ENCODE peak calls at places on chromosomes 4 and X, in five cellular contexts. F is K562, C is SK-N-SH, X is HepG2, A is GM12878. N is an unnamed sample.

GRCh38 chrX:40283981-40284380 is 186.2 kb upstream of the BCOR start:
- DNase-seq in C (no peak), F (no peak), X (no peak), A (no peak), N (no peak)

GRCh38 chrX:19709812-19710518 is 177.4 kb downstream of the SH3KBP1 start:
- DNase-seq in X (no peak), F (peak), C (no peak), A (no peak), N (no peak)

GRCh38 chr4:103904126-103904525 is 184.3 kb upstream of the TACR3 start:
- DNase-seq in F (no peak), X (no peak), A (no peak), C (no peak), N (no peak)

GRCh38 chr4:3702084-3702521 is 64.1 kb upstream of the ADRA2C start:
- DNase-seq in F (no peak), C (no peak), A (no peak), X (no peak), N (no peak)

GRCh38 chrX:34810364-34810763 is 132.2 kb upstream of the FAM47B start:
- DNase-seq in X (no peak), C (no peak), F (no peak), A (no peak), N (no peak)

GRCh38 chrX:110341189-110342035 is 17.2 kb upstream of the RTL9 start:
- DNase-seq in X (no peak), A (no peak), F (peak), C (no peak), N (no peak)

GRCh38 chrX:74613350-74614192 is 853 bp downstream of the RLIM start:
- DNase-seq in A (no peak), X (peak), C (peak), F (peak), N (no peak)

GRCh38 chrX:105458846-105459245 is 238.4 kb upstream of the TEX13A start:
- DNase-seq in F (no peak), X (no peak), A (no peak), C (no peak), N (no peak)

GRCh38 chr4:37138789-37139188 is 105.8 kb upstream of the NWD2 start:
- DNase-seq in A (no peak), X (no peak), C (no peak), F (no peak), N (no peak)

GRCh38 chr4:186904104-186904503 is 180.4 kb upstream of the FAT1 start:
- DNase-seq in F (no peak), A (no peak), X (peak), C (no peak), N (no peak)

GRCh38 chr4:84151574-84151973 is 347.5 kb downstream of the NKX6-1 start:
- DNase-seq in F (peak), A (no peak), X (no peak), C (no peak), N (no peak)

GRCh38 chrX:20372533-20372932 is 105.8 kb upstream of the RPS6KA3 start:
- DNase-seq in F (no peak), A (no peak), X (no peak), C (no peak), N (no peak)

GRCh38 chr4:99893991-99894981 is at the start of gene LAMTOR3:
- DNase-seq in C (peak), A (peak), X (peak), F (peak), N (peak)

GRCh38 chr4:62816566-62816965 is 1592.7 kb downstream of the TECRL start:
- DNase-seq in F (no peak), A (no peak), X (no peak), C (peak), N (no peak)

GRCh38 chr4:188178806-188179205 is 39.6 kb downstream of the TRIML1 start:
- DNase-seq in C (no peak), A (no peak), X (no peak), F (no peak), N (no peak)

GRCh38 chr4:185589067-185589844 is 53.9 kb upstream of the PDLIM3 start:
- DNase-seq in F (no peak), C (no peak), A (no peak), X (no peak), N (no peak)

GRCh38 chrX:136106920-136107534 is 40.3 kb upstream of the FHL1 start:
- DNase-seq in A (no peak), X (no peak), F (peak), C (no peak), N (no peak)

GRCh38 chr4:150818661-150819060 is 196.4 kb downstream of the LRBA start:
- DNase-seq in A (no peak), X (no peak), F (no peak), C (no peak), N (no peak)

GRCh38 chr4:168605411-168605810 is 108.6 kb downstream of the PALLD start:
- DNase-seq in F (no peak), C (no peak), X (no peak), A (no peak), N (no peak)

GRCh38 chr4:2866891-2867290 is 23.2 kb downstream of the ADD1 start:
- DNase-seq in A (no peak), C (no peak), X (no peak), F (no peak), N (no peak)

GRCh38 chr4:45453258-45453841 is 670.5 kb downstream of the GABRG1 start:
- DNase-seq in A (no peak), C (peak), F (no peak), X (peak), N (no peak)

GRCh38 chr4:3168029-3168428 is 80.9 kb upstream of the MSANTD1 start:
- DNase-seq in C (peak), X (no peak), F (peak), A (peak), N (no peak)

GRCh38 chr4:105944535-105944934 is 49.3 kb downstream of the NPNT start:
- DNase-seq in C (no peak), A (no peak), X (no peak), F (no peak), N (no peak)

DNA sequence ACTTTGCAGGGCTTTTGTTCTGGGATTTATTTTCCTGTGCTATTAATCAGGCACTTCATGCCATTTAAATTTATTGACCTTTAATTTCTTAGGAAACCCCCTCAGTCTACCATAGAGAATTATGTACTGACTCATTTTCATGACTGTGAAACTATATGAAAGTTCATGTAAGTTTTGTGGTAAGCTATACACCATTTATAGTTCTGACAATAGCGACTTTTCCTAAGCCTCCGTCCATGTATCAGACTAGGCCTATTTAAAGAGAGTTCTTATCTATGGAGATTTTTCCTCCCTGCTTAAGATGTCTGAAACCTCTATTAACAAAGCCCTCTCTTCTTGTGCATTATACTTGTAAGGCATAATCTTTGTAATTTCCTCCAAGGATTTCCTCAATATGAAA is 111.6 kb downstream of the AFF2 start:
- DNase-seq in X (no peak), A (no peak), C (no peak), F (no peak), N (no peak)
- H3K27ac ChIP-seq in X (no peak), A (peak), C (no peak), F (no peak), N (peak)

DNA sequence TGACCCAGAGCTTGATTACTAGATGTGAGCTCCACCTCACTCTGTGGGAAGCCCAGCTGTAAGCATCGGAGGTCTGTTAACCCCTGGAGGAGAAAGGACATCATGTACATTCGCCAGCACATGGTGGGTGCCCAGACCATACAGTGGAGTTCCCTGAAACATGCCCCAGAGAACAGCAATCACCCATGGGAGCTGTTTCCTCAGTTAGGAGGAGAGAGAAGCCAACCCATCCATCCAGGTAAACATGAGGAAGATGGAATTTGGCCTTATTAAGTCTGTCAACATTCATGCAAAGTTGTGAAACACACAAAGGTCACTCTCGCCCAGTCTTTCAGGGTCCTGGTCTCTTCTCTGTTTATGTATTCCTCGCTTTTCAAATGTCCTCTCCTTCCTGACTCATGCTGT is 354.7 kb downstream of the ANK2 start:
- DNase-seq in A (no peak), F (no peak), X (peak), C (no peak), N (no peak)
- TF ChIP-seq GABPA in A (no peak), F (no peak), X (no peak), C (no peak), N (no peak)

GRCh38 chr4:118033148-118034060 is 882 bp upstream of the NDST3 start:
- DNase-seq in A (no peak), F (no peak), X (no peak), C (peak), N (peak)
- TF ChIP-seq REST in A (no peak), F (no peak), X (no peak), C (no peak), N (no peak)

GRCh38 chr4:38983756-38984647 is 48.2 kb downstream of the TMEM156 start:
- DNase-seq in C (peak), A (no peak), F (no peak), X (peak), N (no peak)
- H3K27ac ChIP-seq in C (no peak), A (peak), F (no peak), X (peak), N (no peak)

DNA sequence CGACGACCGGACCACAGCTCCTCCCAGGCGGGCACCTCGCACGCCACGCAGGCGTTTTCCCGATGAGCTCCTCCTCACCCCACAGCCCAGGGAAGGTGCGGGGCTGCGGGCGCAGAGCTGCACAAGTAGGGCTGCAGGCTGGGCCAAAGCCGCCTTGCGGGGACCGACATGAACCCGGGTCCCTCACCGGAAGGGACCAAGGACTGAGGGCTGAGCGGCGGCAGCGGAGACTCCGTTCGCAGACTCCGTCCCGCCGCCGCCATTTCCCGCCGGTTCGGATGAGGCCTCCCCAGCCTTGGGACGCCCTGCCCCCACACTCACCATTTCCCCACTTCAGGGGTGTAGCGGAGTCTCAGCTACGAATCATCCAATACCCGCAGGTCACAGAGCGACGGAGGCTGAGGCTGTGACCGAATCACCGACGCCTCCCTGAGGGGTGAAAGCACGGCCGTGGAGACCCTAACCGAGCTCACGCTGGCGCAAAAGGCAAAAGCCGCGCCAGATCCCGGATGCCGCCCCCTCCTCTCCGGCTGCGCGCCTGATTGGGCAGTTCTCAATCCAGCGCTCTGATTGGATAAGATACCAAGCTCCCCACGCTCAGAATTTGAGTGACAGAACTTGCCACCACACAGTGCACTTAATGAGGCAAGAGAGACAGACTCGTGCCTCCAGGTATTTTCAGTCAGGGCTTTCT is at the start of gene ZNF732:
- DNase-seq in X (no peak), A (no peak), C (peak), F (peak), N (no peak)
- TF ChIP-seq GABPA in X (no peak), A (no peak), C (no peak), F (no peak), N (no peak)

DNA sequence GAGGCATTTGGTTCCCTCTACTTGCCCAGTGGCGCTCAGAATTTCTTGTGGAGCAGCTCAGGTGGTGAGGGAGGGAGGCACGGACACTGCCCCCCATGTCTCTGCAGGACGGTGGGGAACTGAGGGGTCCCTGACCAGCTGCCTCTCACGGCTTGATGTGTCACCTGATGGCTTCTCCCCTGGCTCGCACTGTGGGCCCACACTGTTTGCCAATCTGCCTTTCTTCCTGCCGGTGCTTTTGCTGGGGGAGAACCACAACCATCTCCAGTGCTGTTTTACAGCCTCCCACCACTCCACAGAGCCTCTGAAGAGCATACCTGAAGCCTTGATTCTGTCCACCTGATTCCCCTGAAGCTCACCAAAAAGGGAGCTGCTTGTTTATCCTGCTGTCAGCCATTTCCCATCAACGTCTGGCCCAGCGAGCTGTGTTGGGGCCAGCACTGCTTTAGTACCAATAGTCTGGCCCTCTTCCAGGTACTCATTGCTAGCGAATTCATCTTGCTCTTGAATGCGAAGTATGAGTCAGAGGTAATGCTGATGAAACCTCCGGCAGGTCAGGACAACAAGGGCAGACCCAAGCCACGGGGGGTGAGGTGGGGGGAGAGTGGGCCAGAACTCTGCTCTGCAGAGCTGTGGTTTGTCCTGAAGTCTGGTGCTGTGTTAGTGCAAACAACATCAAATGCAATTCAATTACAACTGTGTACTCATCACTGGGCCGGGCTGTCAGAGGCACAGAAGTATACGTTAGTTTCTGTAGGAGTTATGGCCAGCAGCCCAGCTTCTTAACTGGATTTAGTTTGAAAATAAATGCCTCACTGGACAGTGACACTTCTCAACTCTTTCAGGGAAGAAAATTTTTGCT is 208.3 kb upstream of the JADE1 start:
- DNase-seq in C (peak), X (peak), A (no peak), F (peak), N (no peak)
- TF ChIP-seq REST in C (peak), X (no peak), A (no peak), F (no peak), N (no peak)

GRCh38 chr4:155161357-155161756 is 47.1 kb upstream of the NPY2R start:
- DNase-seq in C (no peak), F (no peak), A (no peak), X (no peak), N (no peak)

GRCh38 chr4:155170569-155170968 is 37.9 kb upstream of the NPY2R start:
- DNase-seq in A (no peak), C (no peak), F (no peak), X (no peak), N (no peak)

DNA sequence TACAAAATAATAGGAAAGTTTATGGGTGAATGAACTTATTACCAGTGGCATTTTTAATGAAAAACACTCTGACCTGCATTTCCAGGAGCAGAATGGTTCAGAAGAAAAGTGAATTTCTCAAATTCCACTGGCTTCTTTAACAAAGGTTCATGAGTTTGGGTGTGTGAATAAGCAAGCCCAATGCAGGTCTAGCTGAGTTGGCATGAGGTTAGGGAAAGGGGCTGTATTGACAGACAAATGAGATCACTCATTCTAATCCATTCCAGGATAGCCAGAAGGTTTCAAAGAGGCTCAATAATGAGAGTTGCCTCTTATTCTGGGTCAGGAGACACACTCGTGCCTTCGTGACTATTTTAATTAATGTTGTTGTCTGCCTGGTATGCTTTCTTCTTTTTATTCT is 43.7 kb upstream of the NPY2R start:
- DNase-seq in X (no peak), F (no peak), A (no peak), C (no peak), N (no peak)
- H3K27ac ChIP-seq in X (no peak), F (no peak), A (no peak), C (no peak), N (no peak)

GRCh38 chr4:996994-997374 is 3.8 kb upstream of the SLC26A1 start:
- DNase-seq in A (no peak), F (no peak), X (no peak), C (no peak), N (no peak)
- TF ChIP-seq GABPA in A (no peak), F (no peak), X (no peak), C (no peak), N (no peak)

N was measured in HL-60.